ENCODE peak calls at places on chromosome 6, in nine cellular contexts. One of them, this sample, is unnamed.

GRCh38 chr6:165106261-165106660 is 203.1 kb downstream of the C6orf118 start:
- DNase-seq in nucleus accumbens: no peak
- DNase-seq in activated CD4-positive, alpha-beta T cell treated with anti-CD3 and anti-CD28 coated beads, Interleukin-2, amount 50 U/mL, for 1 hour: no peak
- DNase-seq in psoas muscle: no peak
- DNase-seq in activated naive CD4-positive, alpha-beta T cell: no peak
- DNase-seq in lung microvascular endothelial cell: no peak
- DNase-seq in anterior cingulate cortex: no peak
- DNase-seq in cardiac fibroblast: no peak
- DNase-seq in caudate nucleus: no peak
- DNase-seq in this sample: no peak

GRCh38 chr6:106746660-106747059 is 117.3 kb downstream of the QRSL1 start:
- DNase-seq in activated CD4-positive, alpha-beta T cell treated with anti-CD3 and anti-CD28 coated beads, Interleukin-2, amount 50 U/mL, for 1 hour: no peak
- DNase-seq in lung microvascular endothelial cell: no peak
- DNase-seq in anterior cingulate cortex: no peak
- DNase-seq in nucleus accumbens: no peak
- DNase-seq in caudate nucleus: no peak
- DNase-seq in activated naive CD4-positive, alpha-beta T cell: no peak
- DNase-seq in cardiac fibroblast: peak; percentile 43
- DNase-seq in psoas muscle: no peak
- DNase-seq in this sample: no peak

GRCh38 chr6:47520282-47520681 is 42.7 kb downstream of the CD2AP start:
- DNase-seq in psoas muscle: no peak
- DNase-seq in lung microvascular endothelial cell: peak; percentile 11
- DNase-seq in activated CD4-positive, alpha-beta T cell treated with anti-CD3 and anti-CD28 coated beads, Interleukin-2, amount 50 U/mL, for 1 hour: no peak
- DNase-seq in cardiac fibroblast: no peak
- DNase-seq in anterior cingulate cortex: no peak
- DNase-seq in nucleus accumbens: no peak
- DNase-seq in caudate nucleus: no peak
- DNase-seq in activated naive CD4-positive, alpha-beta T cell: no peak
- DNase-seq in this sample: no peak

GRCh38 chr6:44216677-44217331 is at the start of gene MYMX:
- DNase-seq in cardiac fibroblast: no peak
- DNase-seq in anterior cingulate cortex: no peak
- DNase-seq in nucleus accumbens: no peak
- DNase-seq in activated naive CD4-positive, alpha-beta T cell: no peak
- DNase-seq in activated CD4-positive, alpha-beta T cell treated with anti-CD3 and anti-CD28 coated beads, Interleukin-2, amount 50 U/mL, for 1 hour: no peak
- DNase-seq in caudate nucleus: no peak
- DNase-seq in psoas muscle: no peak
- DNase-seq in lung microvascular endothelial cell: no peak
- DNase-seq in this sample: no peak

GRCh38 chr6:44064089-44064947 is 62.9 kb downstream of the MRPL14 start:
- DNase-seq in cardiac fibroblast: peak; percentile 96
- DNase-seq in caudate nucleus: no peak
- DNase-seq in activated naive CD4-positive, alpha-beta T cell: no peak
- DNase-seq in anterior cingulate cortex: no peak
- DNase-seq in psoas muscle: no peak
- DNase-seq in nucleus accumbens: no peak
- DNase-seq in activated CD4-positive, alpha-beta T cell treated with anti-CD3 and anti-CD28 coated beads, Interleukin-2, amount 50 U/mL, for 1 hour: no peak
- DNase-seq in lung microvascular endothelial cell: peak; percentile 87
- DNase-seq in this sample: no peak

GRCh38 chr6:68235192-68235812 is 399.8 kb upstream of the ADGRB3 start:
- DNase-seq in lung microvascular endothelial cell: no peak
- DNase-seq in activated CD4-positive, alpha-beta T cell treated with anti-CD3 and anti-CD28 coated beads, Interleukin-2, amount 50 U/mL, for 1 hour: no peak
- DNase-seq in anterior cingulate cortex: no peak
- DNase-seq in psoas muscle: no peak
- DNase-seq in caudate nucleus: no peak
- DNase-seq in activated naive CD4-positive, alpha-beta T cell: no peak
- DNase-seq in cardiac fibroblast: peak; percentile 18
- DNase-seq in nucleus accumbens: no peak
- DNase-seq in this sample: no peak

GRCh38 chr6:85126448-85127178 is 323.3 kb upstream of the NT5E start:
- DNase-seq in activated CD4-positive, alpha-beta T cell treated with anti-CD3 and anti-CD28 coated beads, Interleukin-2, amount 50 U/mL, for 1 hour: no peak
- DNase-seq in activated naive CD4-positive, alpha-beta T cell: no peak
- DNase-seq in cardiac fibroblast: peak; percentile 65
- DNase-seq in caudate nucleus: no peak
- DNase-seq in anterior cingulate cortex: peak; percentile 2
- DNase-seq in nucleus accumbens: no peak
- DNase-seq in psoas muscle: peak; percentile 56
- DNase-seq in lung microvascular endothelial cell: peak; percentile 91
- DNase-seq in this sample: no peak

GRCh38 chr6:112216699-112217551 is 37.4 kb downstream of the LAMA4 start:
- DNase-seq in lung microvascular endothelial cell: peak; percentile 64
- DNase-seq in cardiac fibroblast: peak; percentile 78
- DNase-seq in activated naive CD4-positive, alpha-beta T cell: no peak
- DNase-seq in psoas muscle: no peak
- DNase-seq in caudate nucleus: no peak
- DNase-seq in activated CD4-positive, alpha-beta T cell treated with anti-CD3 and anti-CD28 coated beads, Interleukin-2, amount 50 U/mL, for 1 hour: no peak
- DNase-seq in nucleus accumbens: no peak
- DNase-seq in anterior cingulate cortex: no peak
- DNase-seq in this sample: peak; percentile 33

GRCh38 chr6:43283905-43284304 is 14.2 kb upstream of the SLC22A7 start:
- DNase-seq in anterior cingulate cortex: no peak
- DNase-seq in lung microvascular endothelial cell: no peak
- DNase-seq in psoas muscle: no peak
- DNase-seq in cardiac fibroblast: no peak
- DNase-seq in activated naive CD4-positive, alpha-beta T cell: no peak
- DNase-seq in nucleus accumbens: no peak
- DNase-seq in activated CD4-positive, alpha-beta T cell treated with anti-CD3 and anti-CD28 coated beads, Interleukin-2, amount 50 U/mL, for 1 hour: no peak
- DNase-seq in caudate nucleus: no peak
- DNase-seq in this sample: no peak

GRCh38 chr6:7261030-7261841 is 51.8 kb downstream of the SSR1 start:
- DNase-seq in activated naive CD4-positive, alpha-beta T cell: no peak
- DNase-seq in nucleus accumbens: peak; percentile 10
- DNase-seq in lung microvascular endothelial cell: peak; percentile 90
- DNase-seq in anterior cingulate cortex: peak; percentile 65
- DNase-seq in activated CD4-positive, alpha-beta T cell treated with anti-CD3 and anti-CD28 coated beads, Interleukin-2, amount 50 U/mL, for 1 hour: peak; percentile 18
- DNase-seq in cardiac fibroblast: peak; percentile 85
- DNase-seq in caudate nucleus: peak; percentile 78
- DNase-seq in psoas muscle: peak; percentile 89
- DNase-seq in this sample: peak; percentile 86

GRCh38 chr6:32081168-32081624 is 27.9 kb downstream of the TNXB start:
- DNase-seq in cardiac fibroblast: peak; percentile 93
- DNase-seq in lung microvascular endothelial cell: peak; percentile 16
- DNase-seq in nucleus accumbens: no peak
- DNase-seq in psoas muscle: peak; percentile 88
- DNase-seq in anterior cingulate cortex: no peak
- DNase-seq in activated CD4-positive, alpha-beta T cell treated with anti-CD3 and anti-CD28 coated beads, Interleukin-2, amount 50 U/mL, for 1 hour: no peak
- DNase-seq in caudate nucleus: no peak
- DNase-seq in activated naive CD4-positive, alpha-beta T cell: no peak
- DNase-seq in this sample: no peak

GRCh38 chr6:17703256-17703694 is 3.5 kb downstream of the NUP153 start:
- DNase-seq in psoas muscle: no peak
- DNase-seq in activated naive CD4-positive, alpha-beta T cell: no peak
- DNase-seq in cardiac fibroblast: peak; percentile 95
- DNase-seq in activated CD4-positive, alpha-beta T cell treated with anti-CD3 and anti-CD28 coated beads, Interleukin-2, amount 50 U/mL, for 1 hour: no peak
- DNase-seq in anterior cingulate cortex: no peak
- DNase-seq in caudate nucleus: no peak
- DNase-seq in lung microvascular endothelial cell: peak; percentile 58
- DNase-seq in nucleus accumbens: no peak
- DNase-seq in this sample: no peak

GRCh38 chr6:70673601-70674000 is 5.9 kb downstream of the SMAP1 start:
- DNase-seq in caudate nucleus: no peak
- DNase-seq in anterior cingulate cortex: no peak
- DNase-seq in lung microvascular endothelial cell: no peak
- DNase-seq in nucleus accumbens: no peak
- DNase-seq in cardiac fibroblast: peak; percentile 23
- DNase-seq in activated naive CD4-positive, alpha-beta T cell: no peak
- DNase-seq in activated CD4-positive, alpha-beta T cell treated with anti-CD3 and anti-CD28 coated beads, Interleukin-2, amount 50 U/mL, for 1 hour: no peak
- DNase-seq in psoas muscle: no peak
- DNase-seq in this sample: no peak

GRCh38 chr6:75397806-75398465 is 95.7 kb downstream of the FILIP1 start:
- DNase-seq in psoas muscle: no peak
- DNase-seq in activated naive CD4-positive, alpha-beta T cell: no peak
- DNase-seq in caudate nucleus: no peak
- DNase-seq in anterior cingulate cortex: no peak
- DNase-seq in lung microvascular endothelial cell: peak; percentile 33
- DNase-seq in activated CD4-positive, alpha-beta T cell treated with anti-CD3 and anti-CD28 coated beads, Interleukin-2, amount 50 U/mL, for 1 hour: no peak
- DNase-seq in cardiac fibroblast: peak; percentile 22
- DNase-seq in nucleus accumbens: no peak
- DNase-seq in this sample: no peak

GRCh38 chr6:127634178-127634577 is 57.2 kb downstream of the C6orf58 start:
- DNase-seq in caudate nucleus: no peak
- DNase-seq in cardiac fibroblast: no peak
- DNase-seq in lung microvascular endothelial cell: no peak
- DNase-seq in activated naive CD4-positive, alpha-beta T cell: no peak
- DNase-seq in activated CD4-positive, alpha-beta T cell treated with anti-CD3 and anti-CD28 coated beads, Interleukin-2, amount 50 U/mL, for 1 hour: no peak
- DNase-seq in psoas muscle: no peak
- DNase-seq in nucleus accumbens: no peak
- DNase-seq in anterior cingulate cortex: no peak
- DNase-seq in this sample: no peak

GRCh38 chr6:33211666-33212422 is 3.5 kb downstream of the RING1 start:
- DNase-seq in anterior cingulate cortex: no peak
- DNase-seq in activated naive CD4-positive, alpha-beta T cell: no peak
- DNase-seq in cardiac fibroblast: no peak
- DNase-seq in caudate nucleus: no peak
- DNase-seq in activated CD4-positive, alpha-beta T cell treated with anti-CD3 and anti-CD28 coated beads, Interleukin-2, amount 50 U/mL, for 1 hour: no peak
- DNase-seq in psoas muscle: no peak
- DNase-seq in lung microvascular endothelial cell: no peak
- DNase-seq in nucleus accumbens: no peak
- DNase-seq in this sample: no peak

GRCh38 chr6:155328539-155329459 is 14.5 kb upstream of the TFB1M start:
- DNase-seq in caudate nucleus: no peak
- DNase-seq in activated CD4-positive, alpha-beta T cell treated with anti-CD3 and anti-CD28 coated beads, Interleukin-2, amount 50 U/mL, for 1 hour: no peak
- DNase-seq in cardiac fibroblast: no peak
- DNase-seq in anterior cingulate cortex: no peak
- DNase-seq in psoas muscle: no peak
- DNase-seq in nucleus accumbens: no peak
- DNase-seq in activated naive CD4-positive, alpha-beta T cell: no peak
- DNase-seq in lung microvascular endothelial cell: no peak
- DNase-seq in this sample: no peak

GRCh38 chr6:147579667-147580066 is 71.2 kb downstream of the SAMD5 start:
- DNase-seq in caudate nucleus: no peak
- DNase-seq in activated CD4-positive, alpha-beta T cell treated with anti-CD3 and anti-CD28 coated beads, Interleukin-2, amount 50 U/mL, for 1 hour: no peak
- DNase-seq in cardiac fibroblast: peak; percentile 18
- DNase-seq in psoas muscle: no peak
- DNase-seq in lung microvascular endothelial cell: no peak
- DNase-seq in activated naive CD4-positive, alpha-beta T cell: no peak
- DNase-seq in anterior cingulate cortex: no peak
- DNase-seq in nucleus accumbens: no peak
- DNase-seq in this sample: no peak

GRCh38 chr6:46156701-46157100 is 14.1 kb downstream of the ENPP5 start:
- DNase-seq in anterior cingulate cortex: no peak
- DNase-seq in nucleus accumbens: no peak
- DNase-seq in caudate nucleus: no peak
- DNase-seq in activated naive CD4-positive, alpha-beta T cell: no peak
- DNase-seq in lung microvascular endothelial cell: no peak
- DNase-seq in cardiac fibroblast: no peak
- DNase-seq in activated CD4-positive, alpha-beta T cell treated with anti-CD3 and anti-CD28 coated beads, Interleukin-2, amount 50 U/mL, for 1 hour: no peak
- DNase-seq in psoas muscle: no peak
- DNase-seq in this sample: no peak

GRCh38 chr6:42394881-42395620 is 56.7 kb downstream of the TRERF1 start:
- DNase-seq in lung microvascular endothelial cell: no peak
- DNase-seq in nucleus accumbens: no peak
- DNase-seq in cardiac fibroblast: no peak
- DNase-seq in anterior cingulate cortex: no peak
- DNase-seq in activated CD4-positive, alpha-beta T cell treated with anti-CD3 and anti-CD28 coated beads, Interleukin-2, amount 50 U/mL, for 1 hour: no peak
- DNase-seq in caudate nucleus: peak; percentile 41
- DNase-seq in psoas muscle: no peak
- DNase-seq in activated naive CD4-positive, alpha-beta T cell: no peak
- DNase-seq in this sample: no peak